ENCODE peak calls at places on chromosomes 12 and 14, in eight cellular contexts. M, J, H, O, I, K, X and C are unnamed samples.

GRCh38 chr12:121799175-121799841 is 4.5 kb upstream of the SETD1B start:
- DNase-seq in O (peak), X (no peak), J (peak), M (peak), I (peak), K (peak), H (peak), C (no peak)

GRCh38 chr12:120713861-120714482 is 3.7 kb downstream of the UNC119B start:
- DNase-seq in J (peak), M (peak), X (no peak), H (peak), K (peak), O (peak), I (peak), C (peak)

GRCh38 chr14:102087762-102088011 is 843 bp upstream of the HSP90AA1 start:
- DNase-seq in J (no peak), M (no peak), O (no peak), I (no peak), K (no peak), X (no peak), H (no peak), C (no peak)

GRCh38 chr12:9971158-9971557 is at the start of gene CLEC12A:
- DNase-seq in M (no peak), I (no peak), H (no peak), X (no peak), O (no peak), J (no peak), K (no peak), C (no peak)

GRCh38 chr14:102571478-102572042 is 20.9 kb upstream of the RCOR1 start:
- DNase-seq in X (no peak), I (no peak), H (no peak), O (no peak), M (no peak), J (no peak), K (no peak), C (no peak)

GRCh38 chr12:25249951-25250738 is 584 bp downstream of the KRAS start:
- DNase-seq in M (peak), O (peak), X (peak), H (peak), K (peak), J (no peak), I (peak), C (no peak)

GRCh38 chr14:103194256-103195045 is 71.2 kb downstream of the TNFAIP2 start:
- DNase-seq in O (no peak), J (no peak), I (no peak), M (no peak), X (no peak), H (no peak), K (no peak), C (no peak)

GRCh38 chr14:64422753-64423152 is 34.6 kb downstream of the MTHFD1 start:
- DNase-seq in O (no peak), X (no peak), J (no peak), H (no peak), M (no peak), K (no peak), I (no peak), C (no peak)

GRCh38 chr12:7787574-7788315 is 1.5 kb upstream of the NANOG start:
- DNase-seq in K (no peak), I (no peak), O (no peak), H (no peak), X (no peak), J (no peak), M (no peak), C (no peak)

GRCh38 chr12:23906329-23906728 is 43.1 kb downstream of the SOX5 start:
- DNase-seq in H (peak), X (no peak), I (no peak), O (no peak), K (no peak), J (peak), M (no peak), C (no peak)

GRCh38 chr12:65937181-65937641 is 112.9 kb downstream of the HMGA2 start:
- DNase-seq in I (no peak), O (no peak), H (peak), K (no peak), M (no peak), J (no peak), X (no peak), C (no peak)

GRCh38 chr12:84480803-84481202 is 431.8 kb downstream of the SLC6A15 start:
- DNase-seq in K (no peak), X (no peak), M (no peak), J (no peak), I (no peak), H (no peak), O (no peak), C (no peak)

GRCh38 chr12:119645535-119646059 is 22.3 kb upstream of the PRKAB1 start:
- DNase-seq in M (no peak), J (no peak), H (no peak), I (no peak), X (no peak), K (no peak), O (no peak), C (no peak)

GRCh38 chr14:52663850-52664249 is 31.5 kb downstream of the ERO1A start:
- DNase-seq in M (no peak), X (no peak), O (no peak), I (no peak), K (no peak), J (no peak), H (no peak), C (no peak)

GRCh38 chr12:43105426-43105981 is 446.5 kb downstream of the ADAMTS20 start:
- DNase-seq in O (no peak), X (no peak), I (no peak), J (no peak), K (no peak), H (no peak), M (no peak), C (no peak)

GRCh38 chr14:66036598-66036997 is 449.6 kb upstream of the CCDC196 start:
- DNase-seq in H (no peak), J (no peak), I (no peak), O (no peak), M (no peak), X (no peak), K (no peak), C (no peak)

GRCh38 chr14:99576304-99576703 is 27.7 kb downstream of the CCDC85C start:
- DNase-seq in O (no peak), K (no peak), M (no peak), I (no peak), J (no peak), H (no peak), X (no peak), C (no peak)

GRCh38 chr12:131097247-131098177 is 143.8 kb downstream of the ADGRD1 start:
- DNase-seq in M (peak), H (no peak), K (no peak), I (no peak), O (no peak), J (no peak), X (no peak), C (no peak)

GRCh38 chr12:77433799-77434198 is 368.4 kb upstream of the E2F7 start:
- DNase-seq in I (no peak), H (peak), X (no peak), M (no peak), K (no peak), O (no peak), J (peak), C (no peak)

GRCh38 chr14:36339817-36340216 is 19.4 kb upstream of the MBIP start:
- DNase-seq in K (no peak), X (no peak), J (no peak), I (no peak), H (no peak), M (no peak), O (no peak), C (no peak)

GRCh38 chr14:104184911-104185499 is 46.6 kb downstream of the KIF26A start:
- DNase-seq in X (no peak), I (peak), O (no peak), M (peak), J (no peak), H (no peak), K (no peak), C (no peak)

GRCh38 chr12:17918013-17918412 is 172.0 kb downstream of the RERGL start:
- DNase-seq in J (no peak), K (no peak), I (no peak), X (no peak), M (no peak), H (no peak), O (no peak), C (no peak)

GRCh38 chr12:26226629-26227375 is 31.4 kb downstream of the SSPN start:
- DNase-seq in M (peak), O (no peak), I (peak), X (peak), K (peak), H (peak), J (no peak), C (no peak)

GRCh38 chr12:53995311-53996187 is 4.4 kb upstream of the HOXC9 start:
- DNase-seq in M (peak), H (no peak), X (no peak), I (no peak), K (no peak), O (no peak), J (no peak), C (no peak)

GRCh38 chr12:76957306-76957705 is 78.5 kb upstream of the CSRP2 start:
- DNase-seq in K (no peak), H (no peak), O (no peak), M (no peak), X (no peak), I (no peak), J (no peak), C (no peak)

GRCh38 chr14:73887116-73887490 is 444 bp downstream of the ZNF410 start:
- DNase-seq in X (no peak), O (no peak), I (no peak), M (no peak), H (no peak), K (no peak), J (peak), C (no peak)

GRCh38 chr12:102374190-102374589 is 106.2 kb downstream of the IGF1 start:
- DNase-seq in O (no peak), I (no peak), M (no peak), J (peak), H (no peak), X (no peak), K (no peak), C (no peak)

GRCh38 chr12:46523446-46523845 is 150.9 kb upstream of the SLC38A2 start:
- DNase-seq in M (no peak), H (no peak), K (no peak), I (no peak), O (no peak), J (peak), X (no peak), C (no peak)